ENCODE peak calls at places on chromosomes 5 and 9, in five cellular contexts. Q, Z, H, K and F are unnamed samples.

GRCh38 chr9:117464941-117465616 is 50.2 kb upstream of the ASTN2 start:
- DNase-seq in Q (no peak), Z (no peak), H (no peak), K (no peak), F (no peak)

GRCh38 chr5:115068239-115069086 is 101.2 kb downstream of the TRIM36 start:
- DNase-seq in Q (peak), Z (no peak), H (no peak), K (peak), F (no peak)

GRCh38 chr5:176549871-176550270 is 729 bp downstream of the CDHR2 start:
- DNase-seq in Q (no peak), Z (no peak), H (no peak), K (no peak), F (no peak)

GRCh38 chr5:172798422-172799215 is 27.6 kb upstream of the DUSP1 start:
- DNase-seq in Q (no peak), Z (no peak), H (no peak), K (peak), F (no peak)

GRCh38 chr9:73148447-73148937 is 3.2 kb upstream of the ANXA1 start:
- DNase-seq in Q (no peak), Z (no peak), H (no peak), K (peak), F (no peak)

GRCh38 chr5:135999396-136000139 is 29.2 kb upstream of the TGFBI start:
- DNase-seq in Q (no peak), Z (no peak), H (no peak), K (peak), F (no peak)

GRCh38 chr5:171418982-171419662 is at the start of gene FGF18:
- DNase-seq in Q (peak), Z (peak), H (no peak), K (peak), F (peak)

GRCh38 chr9:2798423-2798822 is 45.5 kb downstream of the PUM3 start:
- DNase-seq in Q (no peak), Z (no peak), H (no peak), K (no peak), F (no peak)

GRCh38 chr9:103713631-103714030 is 380.5 kb upstream of the SMC2 start:
- DNase-seq in Q (no peak), Z (no peak), H (no peak), K (no peak), F (no peak)

GRCh38 chr5:121088341-121088740 is 624.2 kb downstream of the PRR16 start:
- DNase-seq in Q (no peak), Z (no peak), H (no peak), K (no peak), F (no peak)

GRCh38 chr9:122226758-122227575 is 1.8 kb downstream of the LHX6 start:
- DNase-seq in Q (no peak), Z (peak), H (no peak), K (no peak), F (no peak)

GRCh38 chr9:22169243-22169642 is 160.1 kb upstream of the CDKN2B start:
- DNase-seq in Q (no peak), Z (no peak), H (no peak), K (peak), F (no peak)

GRCh38 chr5:5738797-5739489 is 316.5 kb downstream of the ICE1 start:
- DNase-seq in Q (no peak), Z (no peak), H (no peak), K (no peak), F (no peak)

GRCh38 chr5:137304227-137304874 is 194.8 kb downstream of the SPOCK1 start:
- DNase-seq in Q (no peak), Z (no peak), H (no peak), K (no peak), F (no peak)

GRCh38 chr5:124790261-124790894 is 43.9 kb upstream of the ZNF608 start:
- DNase-seq in Q (no peak), Z (no peak), H (no peak), K (no peak), F (no peak)

GRCh38 chr5:175853573-175854230 is 17.7 kb upstream of the CPLX2 start:
- DNase-seq in Q (no peak), Z (no peak), H (no peak), K (no peak), F (no peak)

GRCh38 chr5:86979801-86980510 is 287.7 kb upstream of the RASA1 start:
- DNase-seq in Q (no peak), Z (peak), H (no peak), K (peak), F (no peak)

GRCh38 chr9:128152133-128152780 is 3.0 kb downstream of the LCN2 start:
- DNase-seq in Q (peak), Z (no peak), H (no peak), K (no peak), F (no peak)

GRCh38 chr9:26939934-26940711 is 6.9 kb downstream of the PLAA start:
- DNase-seq in Q (no peak), Z (no peak), H (no peak), K (no peak), F (no peak)

GRCh38 chr9:131609116-131609830 is 64.0 kb downstream of the PRRT1B start:
- DNase-seq in Q (no peak), Z (peak), H (no peak), K (no peak), F (no peak)